ENCODE peak calls at places on chromosome 21, in six cellular contexts. D, M, I, Q, H and X are unnamed samples.

GRCh38 chr21:34630536-34631143 is 15.7 kb upstream of the RCAN1 start:
- DNase-seq in Q (no peak), M (no peak), H (peak), D (peak), I (no peak), X (peak)

GRCh38 chr21:42830456-42831455 is 48.6 kb downstream of the WDR4 start:
- DNase-seq in M (no peak), H (no peak), Q (peak), I (peak), D (no peak), X (peak)

GRCh38 chr21:35664683-35665082 is 395.6 kb downstream of the SETD4 start:
- DNase-seq in H (peak), M (no peak), I (no peak), Q (no peak), D (no peak), X (no peak)

GRCh38 chr21:17802568-17802967 is 16.6 kb downstream of the C21orf91 start:
- DNase-seq in Q (no peak), D (no peak), M (no peak), I (no peak), H (peak), X (no peak)

GRCh38 chr21:28256420-28256831 is 736.3 kb downstream of the LTN1 start:
- DNase-seq in I (no peak), H (no peak), Q (no peak), D (no peak), M (no peak), X (no peak)

GRCh38 chr21:15506086-15506485 is 223.7 kb upstream of the USP25 start:
- DNase-seq in D (no peak), I (no peak), H (no peak), Q (no peak), M (no peak), X (no peak)

GRCh38 chr21:42276076-42276475 is 39.1 kb downstream of the TFF3 start:
- DNase-seq in M (no peak), H (no peak), D (no peak), I (no peak), Q (no peak), X (no peak)

GRCh38 chr21:42515708-42516502 is 2.3 kb downstream of the SLC37A1 start:
- DNase-seq in D (no peak), H (peak), I (peak), Q (no peak), M (no peak), X (peak)

GRCh38 chr21:34313116-34313515 is 50.7 kb upstream of the KCNE2 start:
- DNase-seq in M (no peak), H (peak), Q (no peak), I (no peak), D (no peak), X (no peak)

GRCh38 chr21:40271169-40271568 is 403.9 kb downstream of the PCP4 start:
- DNase-seq in M (no peak), Q (no peak), D (no peak), H (no peak), I (no peak), X (no peak)

GRCh38 chr21:34073749-34074282 is 438 bp downstream of the MRPS6 start:
- DNase-seq in H (peak), Q (no peak), D (no peak), I (peak), M (peak), X (no peak)

GRCh38 chr21:34526236-34526617 is 14.2 kb upstream of the KCNE1 start:
- DNase-seq in M (no peak), D (no peak), H (no peak), I (no peak), Q (no peak), X (no peak)

GRCh38 chr21:42137191-42137913 is 66.2 kb downstream of the UMODL1 start:
- DNase-seq in I (no peak), H (no peak), D (no peak), M (no peak), Q (no peak), X (no peak)

GRCh38 chr21:15422761-15423160 is 307.0 kb upstream of the USP25 start:
- DNase-seq in H (peak), M (no peak), I (no peak), D (no peak), Q (no peak), X (no peak)

GRCh38 chr21:29175408-29176147 is 45.1 kb downstream of the MAP3K7CL start:
- DNase-seq in Q (no peak), M (no peak), H (no peak), D (no peak), I (no peak), X (no peak)

GRCh38 chr21:42486551-42486950 is 9.5 kb downstream of the RSPH1 start:
- DNase-seq in D (no peak), I (no peak), Q (peak), H (peak), M (no peak), X (no peak)

GRCh38 chr21:16358021-16358420 is 628.2 kb downstream of the USP25 start:
- DNase-seq in Q (no peak), D (no peak), I (no peak), H (no peak), M (no peak), X (no peak)

GRCh38 chr21:15011967-15012366 is 52.8 kb downstream of the NRIP1 start:
- DNase-seq in I (no peak), Q (no peak), H (no peak), D (no peak), M (no peak), X (no peak)

GRCh38 chr21:15730484-15731242 is 881 bp downstream of the USP25 start:
- DNase-seq in Q (no peak), M (no peak), D (no peak), I (no peak), H (no peak), X (no peak)

GRCh38 chr21:28615276-28615675 is 377.4 kb downstream of the LTN1 start:
- DNase-seq in H (no peak), M (no peak), I (no peak), Q (no peak), D (no peak), X (no peak)

GRCh38 chr21:17416139-17416538 is 96.7 kb upstream of the CXADR start:
- DNase-seq in Q (no peak), M (no peak), I (no peak), D (no peak), H (no peak), X (no peak)

GRCh38 chr21:33478858-33479678 is 706 bp downstream of the TMEM50B start:
- DNase-seq in I (no peak), D (no peak), H (peak), M (peak), Q (peak), X (peak)

GRCh38 chr21:45304945-45305344 is 17.2 kb upstream of the POFUT2 start:
- DNase-seq in Q (no peak), D (no peak), I (peak), M (peak), H (no peak), X (no peak)

GRCh38 chr21:45306453-45306831 is 18.7 kb upstream of the POFUT2 start:
- DNase-seq in D (no peak), M (no peak), Q (no peak), H (no peak), I (peak), X (no peak)

GRCh38 chr21:45308211-45309068 is 20.7 kb upstream of the POFUT2 start:
- DNase-seq in D (no peak), H (no peak), M (peak), I (peak), Q (no peak), X (no peak)

GRCh38 chr21:45305831-45306230 is 18.1 kb upstream of the POFUT2 start:
- DNase-seq in I (peak), H (no peak), M (peak), D (no peak), Q (no peak), X (no peak)

GRCh38 chr21:45306832-45307571 is 19.3 kb upstream of the POFUT2 start:
- DNase-seq in H (no peak), D (no peak), M (peak), Q (no peak), I (peak), X (peak)
- H3K27ac ChIP-seq in H (peak), D (peak), M (peak), Q (no peak), I (peak), X (peak)

DNA sequence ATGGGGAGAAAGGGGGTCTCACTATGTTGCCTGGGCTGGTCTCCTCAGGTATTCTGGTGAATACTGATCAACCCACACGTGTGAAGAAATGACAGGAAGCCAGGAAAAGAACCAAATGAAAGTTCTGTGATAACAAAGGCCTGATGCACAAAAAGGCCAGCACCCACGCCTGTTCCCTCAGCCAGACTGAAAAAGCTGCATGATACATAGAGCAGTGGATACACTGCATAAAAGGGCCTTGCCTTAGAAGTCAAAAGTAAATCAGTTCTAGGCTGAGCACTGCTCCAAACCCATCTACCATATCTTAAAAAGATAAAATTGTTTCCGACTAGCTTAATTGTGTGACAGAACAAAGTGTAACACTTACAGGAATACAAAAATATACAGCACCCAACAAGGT is 36.9 kb upstream of the PSMG1 start:
- DNase-seq in I (no peak), Q (no peak), H (no peak), M (no peak), D (no peak), X (no peak)
- H3K27ac ChIP-seq in I (no peak), Q (no peak), H (no peak), M (no peak), D (no peak), X (no peak)

GRCh38 chr21:31894441-31894840 is 21.6 kb downstream of the HUNK start:
- DNase-seq in I (no peak), Q (no peak), D (no peak), M (no peak), H (no peak), X (no peak)

GRCh38 chr21:31895069-31895851 is 22.4 kb downstream of the HUNK start:
- DNase-seq in D (no peak), I (no peak), Q (no peak), H (no peak), M (no peak), X (no peak)

GRCh38 chr21:31897311-31897710 is 24.5 kb downstream of the HUNK start:
- DNase-seq in H (no peak), Q (no peak), I (no peak), M (no peak), D (no peak), X (no peak)

GRCh38 chr21:31892686-31893085 is 19.9 kb downstream of the HUNK start:
- DNase-seq in D (no peak), H (no peak), M (no peak), I (no peak), Q (no peak), X (peak)

GRCh38 chr21:31893841-31894240 is 21.0 kb downstream of the HUNK start:
- DNase-seq in Q (no peak), D (no peak), H (no peak), I (no peak), M (no peak), X (no peak)
- H3K27ac ChIP-seq in Q (no peak), D (no peak), H (no peak), I (no peak), M (no peak), X (no peak)

GRCh38 chr21:25368531-25368930 is 238.8 kb downstream of the MRPL39 start:
- DNase-seq in H (no peak), D (no peak), M (no peak), I (no peak), Q (no peak), X (no peak)

GRCh38 chr21:25371831-25372434 is 235.3 kb downstream of the MRPL39 start:
- DNase-seq in Q (no peak), M (no peak), I (no peak), H (no peak), D (no peak), X (no peak)

GRCh38 chr21:25369524-25370300 is 237.6 kb downstream of the MRPL39 start:
- DNase-seq in D (no peak), I (no peak), H (peak), Q (no peak), M (no peak), X (no peak)

GRCh38 chr21:25373126-25374082 is 233.9 kb downstream of the MRPL39 start:
- DNase-seq in D (no peak), Q (no peak), I (no peak), M (no peak), H (no peak), X (no peak)

DNA sequence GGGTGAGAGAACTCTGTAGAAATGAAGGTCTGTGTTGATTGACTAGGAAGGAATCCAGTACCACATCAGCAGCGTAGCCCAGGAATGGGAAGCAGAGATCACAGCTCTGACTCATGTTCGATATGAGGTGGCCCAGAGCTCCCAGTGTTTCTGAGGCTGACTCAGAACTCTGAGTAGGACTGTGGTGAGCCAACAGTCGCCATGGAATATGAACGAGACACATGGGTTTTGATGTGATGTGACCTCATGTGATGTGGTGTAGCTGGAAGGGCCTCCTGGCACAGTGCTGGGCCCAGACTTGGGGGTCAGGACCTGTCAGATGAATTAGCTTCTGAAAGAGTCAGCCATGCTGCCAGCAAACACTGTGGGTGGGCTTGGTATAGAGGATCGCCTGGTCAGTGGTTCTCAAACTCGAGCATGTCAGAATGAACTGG is 237.0 kb downstream of the MRPL39 start:
- DNase-seq in H (peak), D (peak), M (no peak), Q (no peak), I (no peak), X (no peak)
- H3K27ac ChIP-seq in H (peak), D (no peak), M (no peak), Q (no peak), I (peak), X (no peak)

DNA sequence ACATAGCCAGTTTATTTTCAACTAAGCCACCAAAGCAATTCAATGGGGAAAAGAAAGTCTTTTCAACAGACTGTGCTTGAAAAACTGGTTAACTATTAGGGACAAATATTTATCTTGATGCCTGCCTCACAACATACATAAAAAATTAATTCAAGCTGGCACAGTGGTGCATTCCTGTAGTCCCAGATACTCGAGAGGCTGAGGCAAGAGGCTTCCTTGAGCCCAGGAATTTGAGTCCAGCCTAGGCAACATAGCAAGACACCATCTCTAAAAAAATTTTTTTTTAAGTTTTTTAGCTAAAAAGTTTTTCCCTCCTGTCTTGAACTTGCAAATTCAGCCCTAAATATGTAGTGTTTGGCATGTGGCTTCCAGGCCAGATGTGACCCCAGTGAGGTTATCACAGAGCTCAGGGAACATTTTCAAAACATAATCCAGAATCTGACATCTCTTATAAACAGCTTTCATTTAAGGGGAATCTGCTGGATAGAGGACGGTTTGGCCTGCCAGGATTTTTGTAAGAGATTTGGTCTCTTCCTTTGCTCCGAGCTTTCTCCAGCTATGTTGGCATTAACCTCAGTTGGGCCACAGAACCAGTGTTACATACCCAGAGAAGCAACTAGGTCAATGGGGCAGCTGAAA is 46.4 kb downstream of the COL6A1 start:
- DNase-seq in I (peak), Q (no peak), M (peak), D (no peak), H (no peak), X (no peak)
- H3K27ac ChIP-seq in I (peak), Q (no peak), M (no peak), D (no peak), H (no peak), X (peak)

GRCh38 chr21:36888466-36888865 is 78.0 kb downstream of the HLCS start:
- DNase-seq in I (no peak), D (no peak), Q (no peak), H (no peak), M (no peak), X (no peak)
- H3K27ac ChIP-seq in I (no peak), D (no peak), Q (no peak), H (no peak), M (no peak), X (no peak)

GRCh38 chr21:26977741-26978140 is 10.9 kb upstream of the ADAMTS5 start:
- DNase-seq in Q (no peak), M (no peak), D (no peak), H (no peak), I (no peak), X (no peak)
- H3K27ac ChIP-seq in Q (no peak), M (no peak), D (no peak), H (no peak), I (no peak), X (no peak)

DNA sequence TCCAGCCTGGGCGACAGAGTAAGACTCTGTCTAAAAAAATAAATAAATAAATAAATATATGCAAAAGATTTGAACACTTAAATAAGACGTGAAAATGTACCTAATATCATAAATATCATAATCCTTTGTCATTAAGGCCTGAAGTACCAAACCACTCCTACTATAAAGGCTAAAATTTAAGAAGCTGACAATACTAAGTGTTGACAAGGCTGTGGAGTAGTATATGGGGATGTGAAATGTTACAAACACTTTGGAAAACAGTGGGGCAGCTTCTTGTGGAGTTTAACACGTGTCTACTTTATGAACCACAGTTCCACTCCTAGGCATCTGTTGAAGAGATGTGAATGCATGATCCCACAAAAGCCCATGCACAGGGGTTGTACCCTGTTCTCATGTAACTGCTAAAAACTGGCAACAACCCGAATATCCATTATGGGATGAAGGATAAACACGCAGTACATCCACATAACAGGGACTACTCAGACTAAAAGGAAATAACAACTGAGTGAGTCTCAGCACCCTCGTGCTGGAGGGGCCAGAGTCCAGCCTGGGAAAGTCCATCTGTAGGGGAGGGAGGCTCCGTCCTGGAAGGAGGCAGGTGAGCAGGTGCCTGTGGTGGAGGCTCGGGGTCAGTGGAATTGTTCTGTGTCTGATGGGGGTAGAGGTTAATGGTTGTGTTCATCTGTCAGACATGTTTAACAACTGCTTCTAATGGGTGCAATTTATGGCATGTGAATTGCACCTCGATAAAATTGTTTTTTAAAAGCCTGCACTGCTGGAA is 6.7 kb upstream of the SLC19A1 start:
- DNase-seq in M (peak), Q (no peak), H (no peak), D (no peak), I (no peak), X (no peak)
- H3K27ac ChIP-seq in M (no peak), Q (no peak), H (no peak), D (no peak), I (no peak), X (no peak)